ENCODE peak calls at places on chromosomes 3 and 15, in four cellular contexts. Z is pancreas, C is spleen, Q is psoas muscle. I is an unnamed sample. For H3K27me3, the result is how much of the 10 kb centered on the place peaks cover.

GRCh38 chr3:67073812-67074211 is 75.7 kb downstream of the KBTBD8 start:
- DNase-seq in Z (no peak), C (no peak), Q (no peak), I (no peak)

GRCh38 chr3:136819784-136820640 is 1.1 kb downstream of the SLC35G2 start:
- DNase-seq in Z (peak), C (peak), Q (peak), I (peak)

GRCh38 chr15:56245871-56246814 is 2.5 kb upstream of the RFX7 start:
- DNase-seq in Z (peak), C (peak), Q (peak), I (peak)

GRCh38 chr3:15148614-15149013 is 49.7 kb upstream of the RBSN start:
- DNase-seq in Z (peak), C (no peak), Q (no peak), I (no peak)

GRCh38 chr3:159559771-159560170 is 428.9 kb upstream of the IL12A start:
- DNase-seq in Z (no peak), C (no peak), Q (no peak), I (no peak)

GRCh38 chr15:49627407-49627877 is 6.6 kb downstream of the DTWD1 start:
- DNase-seq in Z (no peak), C (no peak), Q (no peak), I (no peak)

GRCh38 chr3:44055951-44056350 is 185.7 kb upstream of the TOPAZ1 start:
- DNase-seq in Z (no peak), C (no peak), Q (no peak), I (no peak)

GRCh38 chr15:91234759-91235158 is 134.7 kb downstream of the SV2B start:
- DNase-seq in Z (no peak), C (no peak), Q (no peak), I (no peak)

GRCh38 chr3:143576568-143577270 is 271.5 kb downstream of the SLC9A9 start:
- DNase-seq in Z (no peak), C (no peak), Q (no peak), I (no peak)

GRCh38 chr3:23949784-23950183 is 4.7 kb downstream of the NR1D2 start:
- DNase-seq in Z (peak), C (no peak), Q (peak), I (no peak)

GRCh38 chr15:77180757-77181156 is 109.8 kb upstream of the TSPAN3 start:
- DNase-seq in Z (no peak), C (no peak), Q (no peak), I (no peak)

GRCh38 chr3:20154078-20154477 is 31.9 kb downstream of the SGO1 start:
- DNase-seq in Z (no peak), C (no peak), Q (no peak), I (no peak)

GRCh38 chr3:151357461-151357850 is 27.1 kb downstream of the P2RY12 start:
- DNase-seq in Z (no peak), C (no peak), Q (no peak), I (no peak)

GRCh38 chr15:26632500-26632899 is 140.4 kb downstream of the GABRB3 start:
- DNase-seq in Z (no peak), C (no peak), Q (no peak), I (no peak)

GRCh38 chr3:179088306-179088705 is 16.7 kb upstream of the ZMAT3 start:
- DNase-seq in Z (no peak), C (no peak), Q (no peak), I (no peak)

DNA sequence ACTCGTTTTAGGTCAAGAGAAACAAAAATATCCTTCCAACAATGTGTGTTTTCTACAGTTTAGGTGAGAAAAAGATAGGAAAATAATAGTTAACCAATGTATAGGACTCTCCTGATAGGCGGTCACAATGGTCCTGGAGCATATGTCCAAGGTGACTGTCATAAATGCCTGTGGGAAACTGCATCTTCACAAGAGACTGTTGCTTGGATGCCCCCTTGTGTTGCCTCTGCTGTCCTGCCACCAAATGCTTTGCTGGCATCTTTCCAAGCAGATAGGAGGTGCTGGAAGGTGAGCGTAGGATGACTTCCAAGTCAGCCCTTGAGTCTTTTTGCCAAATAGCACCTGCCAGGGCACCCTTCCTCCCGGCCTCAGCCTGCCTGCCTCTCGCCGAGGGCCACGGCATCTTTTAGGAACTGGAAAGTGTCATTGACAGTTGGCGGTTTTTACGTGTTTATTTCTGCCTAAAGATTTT is 24.1 kb upstream of the SACM1L start:
- DNase-seq in Z (peak), C (no peak), Q (no peak), I (peak)
- H3K4me3 ChIP-seq in Z (peak), C (peak), Q (peak), I (peak)

DNA sequence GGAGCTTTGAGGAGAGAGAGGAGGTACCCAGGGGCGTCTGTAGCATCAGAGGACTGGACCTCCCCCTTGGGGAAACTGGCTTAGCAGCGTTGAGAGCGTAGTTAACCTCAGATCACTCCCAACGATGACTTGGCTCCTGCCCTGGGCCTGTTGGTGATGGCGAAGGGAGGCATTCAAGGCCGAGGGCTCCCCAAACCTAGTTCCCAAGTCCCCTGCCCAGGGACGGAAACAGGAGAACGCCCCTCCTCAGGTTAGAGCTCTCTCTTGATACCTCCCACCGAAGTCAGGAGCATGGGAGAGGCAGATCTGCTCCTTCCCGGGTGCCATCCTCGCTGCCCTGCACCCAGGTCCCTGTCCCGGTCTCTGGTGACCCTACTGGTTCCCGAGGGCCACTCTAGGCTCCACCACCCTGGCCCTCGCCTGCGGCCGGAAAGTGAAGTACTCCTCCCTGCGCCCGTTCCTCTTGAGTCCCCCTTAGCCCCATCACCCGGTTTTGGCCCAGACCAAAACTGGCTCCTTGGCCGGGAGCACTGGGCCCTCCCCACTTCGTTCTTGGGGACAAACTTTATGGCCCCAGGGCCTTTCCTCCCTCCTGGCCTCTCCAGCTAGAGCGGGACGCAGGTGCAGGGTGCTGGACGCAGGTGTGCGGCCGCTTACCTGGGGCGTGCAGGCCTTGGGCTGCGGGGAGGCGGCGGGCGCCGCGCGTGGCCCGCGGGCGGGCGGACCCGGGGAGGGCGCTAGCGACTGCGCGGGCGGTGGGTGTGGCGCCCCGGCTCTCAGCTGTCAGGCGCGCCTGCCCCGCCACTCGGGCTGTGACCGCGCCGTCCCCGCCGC is 2.6 kb upstream of the SKOR1 start:
- DNase-seq in Z (no peak), C (peak), Q (peak), I (no peak)
- H3K27me3 ChIP-seq in Z (under half), C (half or more), Q (half or more), I (under half)

GRCh38 chr3:180918542-180918941 is 6.1 kb downstream of the FXR1 start:
- DNase-seq in Z (no peak), C (no peak), Q (no peak), I (no peak)
- H3K4me3 ChIP-seq in Z (no peak), C (no peak), Q (no peak), I (no peak)

GRCh38 chr3:22371036-22371435 is 620.0 kb upstream of the ZNF385D start:
- DNase-seq in Z (no peak), C (no peak), Q (no peak), I (no peak)
- H3K27me3 ChIP-seq in Z (under half), C (under half), Q (under half), I (under half)